ENCODE peak calls at places on chromosomes 13 and 19, in eight cellular contexts. G is HT-29; Z is SHP77 treated with DMSO at 0.1 percent for 48 hours; R is CD4-positive, alpha-beta memory T cell; T is NB4; C is stimulated activated CD4-positive, alpha-beta T cell treated with anti-CD3 and anti-CD28 coated beads, Interleukin-4, amount 100 ng/mL, for 1 hour; E is cardiac fibroblast; K is occipital lobe. X is an unnamed sample.

GRCh38 chr19:10283786-10284540 is 2.8 kb upstream of the ICAM4 start:
- DNase-seq in Z (no peak), C (no peak), E (no peak), R (no peak), T (peak), G (no peak), K (no peak), X (no peak)

GRCh38 chr19:49677232-49677881 is at the start of gene PRMT1:
- DNase-seq in E (no peak), R (no peak), G (peak), K (no peak), Z (no peak), C (peak), T (peak), X (no peak)

GRCh38 chr13:98454389-98454881 is 122.5 kb downstream of the STK24 start:
- DNase-seq in Z (no peak), G (no peak), C (no peak), E (peak), R (no peak), T (no peak), K (peak), X (no peak)

GRCh38 chr19:3818479-3818878 is 32.3 kb upstream of the MATK start:
- DNase-seq in K (no peak), G (no peak), C (peak), T (no peak), R (no peak), E (peak), Z (no peak), X (no peak)

GRCh38 chr19:31519216-31519615 is 170.0 kb upstream of the TSHZ3 start:
- DNase-seq in R (no peak), K (no peak), C (no peak), T (no peak), Z (no peak), G (no peak), E (no peak), X (no peak)

GRCh38 chr19:2240881-2241760 is 4.5 kb downstream of the SF3A2 start:
- DNase-seq in T (no peak), Z (no peak), C (no peak), E (no peak), R (no peak), G (peak), K (peak), X (no peak)

GRCh38 chr13:30618186-30618937 is 642 bp downstream of the USPL1 start:
- DNase-seq in G (peak), K (no peak), C (peak), R (no peak), Z (no peak), E (no peak), T (peak), X (no peak)

GRCh38 chr19:9622531-9622930 is 1.5 kb upstream of the ZNF561 start:
- DNase-seq in E (no peak), Z (no peak), T (no peak), G (no peak), K (no peak), R (no peak), C (no peak), X (no peak)

GRCh38 chr19:771332-771785 is 20.4 kb downstream of the MISP start:
- DNase-seq in E (peak), G (peak), T (peak), C (peak), R (peak), K (no peak), Z (no peak), X (no peak)

GRCh38 chr13:71499944-71500514 is 367.0 kb downstream of the DACH1 start:
- DNase-seq in E (no peak), K (no peak), C (no peak), Z (no peak), T (no peak), R (no peak), G (no peak), X (no peak)